ENCODE peak calls at places on chromosomes 3 and 15, in ten cellular contexts. E, G, C, F, Y, A, M, Z, J and L are unnamed samples.

GRCh38 chr3:61956236-61956635 is 394.9 kb downstream of the PTPRG start:
- DNase-seq in A (no peak), F (no peak), M (no peak), C (no peak), Z (no peak), G (peak), J (no peak), Y (no peak), E (no peak), L (peak)

GRCh38 chr15:56732135-56732880 is 1.0 kb downstream of the ZNF280D start:
- DNase-seq in C (no peak), G (peak), A (no peak), E (no peak), J (no peak), M (no peak), Y (peak), Z (peak), F (no peak), L (peak)

GRCh38 chr3:9498781-9499180 is 54.8 kb downstream of the LHFPL4 start:
- DNase-seq in F (no peak), A (no peak), M (no peak), Z (no peak), J (no peak), Y (no peak), C (no peak), G (no peak), E (no peak), L (no peak)

GRCh38 chr15:86018679-86019078 is 61.0 kb upstream of the AGBL1 start:
- DNase-seq in A (no peak), Y (no peak), F (no peak), M (no peak), C (no peak), G (no peak), E (no peak), Z (no peak), J (no peak), L (no peak)

GRCh38 chr3:122258757-122259371 is 66.2 kb upstream of the CSTA start:
- DNase-seq in G (peak), Y (peak), J (peak), F (peak), M (peak), C (peak), E (no peak), A (peak), Z (peak), L (peak)

GRCh38 chr3:112293368-112294321 is at the start of gene SLC9C1:
- DNase-seq in A (no peak), F (no peak), J (peak), Y (peak), C (peak), E (peak), M (no peak), Z (peak), G (peak), L (peak)

GRCh38 chr3:97952872-97953271 is 19.4 kb downstream of the RIOX2 start:
- DNase-seq in C (no peak), E (no peak), Y (no peak), F (no peak), A (no peak), Z (no peak), M (no peak), G (no peak), J (no peak), L (no peak)

GRCh38 chr3:108791473-108791872 is 31.1 kb upstream of the TRAT1 start:
- DNase-seq in E (no peak), C (no peak), A (no peak), Y (no peak), M (no peak), G (no peak), Z (no peak), F (no peak), J (no peak), L (no peak)

GRCh38 chr15:55707523-55707922 is 35.4 kb downstream of the PRTG start:
- DNase-seq in E (no peak), J (no peak), M (no peak), F (no peak), Y (no peak), Z (no peak), G (no peak), A (no peak), C (no peak), L (no peak)

GRCh38 chr15:37837276-37837675 is 97.2 kb upstream of the TMCO5A start:
- DNase-seq in J (no peak), G (peak), M (no peak), F (no peak), Z (no peak), C (no peak), Y (no peak), E (no peak), A (no peak), L (peak)